ENCODE peak calls at places on chromosomes 4 and X, in eight cellular contexts. T, O, I, K, C, Z, P and N are unnamed samples. For H3K27me3, the result is how much of the 10 kb centered on the place peaks cover.

GRCh38 chrX:47644557-47645091 is 5.7 kb downstream of the ELK1 start:
- DNase-seq in Z (peak), I (no peak), O (peak), P (no peak), K (peak), T (peak), C (peak), N (peak)

GRCh38 chr4:93835929-93836328 is 7.4 kb downstream of the ATOH1 start:
- DNase-seq in O (no peak), T (no peak), C (no peak), I (no peak), K (no peak), Z (peak), P (no peak), N (no peak)

GRCh38 chrX:104253567-104254441 is 929 bp downstream of the ESX1 start:
- DNase-seq in Z (no peak), O (no peak), K (no peak), C (peak), I (no peak), T (peak), P (no peak), N (peak)

GRCh38 chrX:32618154-32618553 is 593.2 kb downstream of the DMD start:
- DNase-seq in Z (no peak), T (no peak), O (no peak), K (no peak), C (no peak), I (no peak), P (no peak), N (no peak)

GRCh38 chr4:17109126-17109525 is 210.7 kb upstream of the LDB2 start:
- DNase-seq in O (no peak), T (no peak), Z (no peak), I (no peak), C (no peak), K (no peak), P (no peak), N (no peak)

GRCh38 chr4:186698525-186698924 is 25.1 kb downstream of the FAT1 start:
- DNase-seq in O (no peak), K (no peak), T (no peak), I (no peak), Z (no peak), P (no peak), C (no peak), N (no peak)

GRCh38 chrX:724256-724655 is 93.7 kb downstream of the SHOX start:
- DNase-seq in O (no peak), Z (no peak), T (no peak), P (no peak), I (no peak), K (no peak), C (no peak), N (no peak)

GRCh38 chr4:138226351-138226750 is 15.8 kb downstream of the SLC7A11 start:
- DNase-seq in P (no peak), C (no peak), K (no peak), I (no peak), O (no peak), Z (no peak), T (no peak), N (no peak)

GRCh38 chr4:107800058-107800457 is 24.7 kb upstream of the SGMS2 start:
- DNase-seq in O (no peak), I (no peak), T (no peak), C (no peak), K (no peak), P (no peak), Z (no peak), N (no peak)

GRCh38 chrX:47026198-47026597 is 52.0 kb upstream of the RGN start:
- DNase-seq in K (no peak), P (no peak), Z (no peak), T (no peak), O (no peak), C (no peak), I (no peak), N (no peak)

GRCh38 chr4:1793496-1793840 is 375 bp downstream of the FGFR3 start:
- DNase-seq in O (no peak), Z (no peak), T (peak), K (peak), P (no peak), C (peak), I (no peak), N (no peak)

GRCh38 chr4:1793940-1794808 is 1.1 kb downstream of the FGFR3 start:
- DNase-seq in P (no peak), Z (no peak), O (no peak), T (peak), I (no peak), C (peak), K (no peak), N (peak)

GRCh38 chr4:1795304-1796195 is 2.5 kb downstream of the FGFR3 start:
- DNase-seq in P (no peak), Z (no peak), T (no peak), C (no peak), K (peak), I (no peak), O (no peak), N (no peak)

GRCh38 chr4:1796486-1797204 is 3.6 kb downstream of the FGFR3 start:
- DNase-seq in K (no peak), Z (no peak), I (no peak), C (no peak), P (no peak), O (no peak), T (no peak), N (no peak)

DNA sequence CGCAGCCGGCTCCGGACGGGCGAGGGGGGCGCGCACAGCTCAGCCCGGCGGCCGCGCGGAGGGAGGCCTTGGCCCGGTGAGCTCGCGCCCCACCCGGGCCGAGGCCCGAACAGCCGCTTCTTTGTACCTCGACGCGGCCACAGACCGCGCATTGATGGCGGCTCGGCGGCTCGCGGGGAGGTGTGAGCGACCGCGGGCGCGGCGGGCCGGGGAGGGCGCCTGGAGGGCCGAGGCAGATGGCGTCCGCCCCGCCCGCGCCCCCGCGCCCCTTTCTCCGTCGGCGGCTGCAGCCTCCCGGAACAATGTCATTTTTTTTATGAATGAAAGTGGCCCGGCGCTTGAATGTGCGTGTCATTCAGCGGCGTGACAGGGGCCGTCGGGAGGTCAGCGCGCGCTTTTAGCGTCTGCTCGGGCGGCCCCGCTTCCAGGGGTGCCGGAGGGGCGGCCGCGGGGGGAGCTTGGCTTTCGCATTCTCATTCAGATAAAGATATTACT is 1.8 kb downstream of the FGFR3 start:
- DNase-seq in P (no peak), T (no peak), I (no peak), C (peak), K (no peak), Z (no peak), O (no peak), N (no peak)
- H3K27me3 ChIP-seq in P (under half), T (under half), I (under half), C (half or more), K (under half), Z (half or more), O (under half), N (under half)

DNA sequence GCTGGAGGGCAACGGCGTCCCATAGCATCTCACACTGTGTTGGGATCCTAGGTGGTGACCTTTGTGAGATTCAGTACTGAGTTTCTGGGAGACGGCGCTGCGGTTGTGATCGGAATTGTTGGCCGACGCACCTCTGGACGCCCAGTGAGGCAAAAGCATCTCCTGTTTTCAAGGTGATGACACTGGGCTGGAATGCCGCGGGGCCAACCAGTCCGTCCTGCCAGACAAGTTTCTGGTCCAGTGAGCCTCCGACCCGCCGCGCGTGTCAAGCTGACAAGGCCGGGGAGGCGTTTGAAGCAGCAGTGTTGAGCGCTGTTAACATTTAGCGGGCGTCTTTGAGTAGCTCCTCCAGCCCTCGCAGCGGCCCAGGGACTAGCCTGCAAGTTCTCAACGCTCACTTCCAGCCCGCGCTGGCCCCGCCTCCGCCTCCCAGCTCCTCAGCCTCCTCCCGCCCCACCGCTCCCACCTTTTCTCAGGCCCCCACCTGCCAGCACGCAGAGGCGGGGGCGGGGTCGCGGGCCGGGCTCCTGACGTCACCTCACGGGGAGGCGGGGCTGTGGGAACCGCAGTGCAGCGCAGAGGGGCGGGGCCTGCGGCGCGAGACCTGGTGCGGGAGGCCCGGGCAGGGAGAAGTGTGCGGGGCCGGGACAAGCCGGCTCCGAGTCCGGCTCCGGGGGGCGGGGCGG is 482 bp upstream of the CDS1 start:
- DNase-seq in C (peak), Z (peak), P (peak), K (peak), O (peak), T (peak), I (peak), N (peak)
- H3K4me2 ChIP-seq in C (peak), Z (peak), P (peak), K (peak), O (peak), T (peak), I (peak), N (peak)

DNA sequence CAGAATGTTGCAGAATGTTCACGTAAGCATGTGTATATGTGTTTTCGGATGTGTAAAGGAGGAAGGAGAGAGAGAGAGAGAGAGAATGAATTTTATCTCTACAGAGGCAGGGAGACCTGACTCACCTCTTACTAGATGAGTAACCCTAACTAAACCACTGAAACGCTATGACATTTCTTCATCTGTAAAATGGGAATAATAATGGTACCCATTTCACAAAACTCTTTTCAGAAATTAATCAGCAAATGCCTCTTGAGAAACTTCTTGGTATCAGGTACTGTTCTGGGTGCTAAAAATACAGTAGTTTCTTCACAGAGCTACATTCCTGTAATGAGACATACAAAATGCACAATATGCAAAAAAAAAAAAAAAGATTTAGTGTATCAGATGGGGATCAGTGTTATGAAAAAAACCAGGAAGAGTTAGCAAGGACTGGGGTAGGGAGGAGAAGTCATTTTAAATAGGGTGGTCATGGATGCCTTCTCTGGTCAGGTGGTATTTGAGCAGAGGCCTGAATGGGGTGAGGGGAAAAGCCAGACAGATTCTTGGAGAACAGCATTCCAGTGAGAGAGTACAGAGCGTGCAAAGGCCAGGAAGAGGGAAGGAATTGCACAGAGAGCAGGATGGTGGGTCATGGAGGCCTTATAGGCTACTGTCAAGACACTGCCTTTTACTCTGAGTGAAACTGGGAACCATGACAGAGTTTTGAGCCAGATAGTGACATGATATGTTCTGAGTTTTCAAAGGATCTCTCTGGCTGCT is 84.9 kb upstream of the SPANXB1 start:
- DNase-seq in O (no peak), K (no peak), Z (no peak), I (no peak), C (no peak), T (no peak), P (no peak), N (no peak)
- H3K27me3 ChIP-seq in O (under half), K (under half), Z (under half), I (under half), C (under half), T (under half), P (under half), N (under half)

GRCh38 chr4:173526724-173527102 is 3.3 kb downstream of the HAND2 start:
- DNase-seq in I (no peak), T (no peak), C (no peak), O (no peak), K (no peak), P (no peak), Z (no peak), N (no peak)
- H3K4me2 ChIP-seq in I (no peak), T (no peak), C (no peak), O (no peak), K (peak), P (no peak), Z (no peak), N (no peak)